ENCODE peak calls at places on chromosomes 11 and 22, in eight cellular contexts. D is HL-60, Q is ovary, V is endodermal cell, O is thoracic aorta, B is testis, N is brain microvascular endothelial cell, Z is colonic mucosa. G is an unnamed sample.

GRCh38 chr11:16880184-16880583 is 134.0 kb downstream of the PLEKHA7 start:
- DNase-seq in Q (no peak), V (no peak), Z (no peak), B (peak; percentile 56), O (no peak), D (no peak), N (no peak), G (no peak)

GRCh38 chr11:5620606-5621521 is 3.9 kb upstream of the TRIM34 start:
- DNase-seq in Q (no peak), D (no peak), O (no peak), N (peak; percentile 90), V (no peak), Z (peak; percentile 52), B (no peak), G (peak; percentile 19)

GRCh38 chr11:77372736-77373135 is 71.2 kb upstream of the GDPD4 start:
- DNase-seq in Q (no peak), D (no peak), N (no peak), B (no peak), Z (no peak), O (no peak), V (no peak), G (no peak)

GRCh38 chr11:91158297-91158696 is 935.4 kb upstream of the CHORDC1 start:
- DNase-seq in D (no peak), Q (no peak), N (no peak), B (no peak), Z (no peak), V (no peak), O (no peak), G (no peak)

GRCh38 chr11:126317681-126318641 is 14.1 kb downstream of the DCPS start:
- DNase-seq in V (no peak), O (no peak), B (peak; percentile 86), D (peak; percentile 47), N (peak; percentile 68), Z (peak; percentile 46), Q (peak; percentile 83), G (peak; percentile 34)

GRCh38 chr11:29184939-29185890 is 831.6 kb downstream of the KCNA4 start:
- DNase-seq in V (no peak), D (no peak), O (no peak), Z (no peak), N (peak; percentile 92), Q (no peak), B (no peak), G (no peak)

GRCh38 chr11:120258661-120259060 is 18.7 kb downstream of the POU2F3 start:
- DNase-seq in Q (no peak), D (no peak), O (no peak), N (no peak), V (peak; percentile 65), Z (no peak), B (no peak), G (no peak)

GRCh38 chr11:118916842-118917388 is 8.8 kb downstream of the BCL9L start:
- DNase-seq in D (no peak), Z (no peak), V (peak; percentile 96), Q (peak; percentile 86), N (peak; percentile 75), O (no peak), B (peak; percentile 87), G (peak; percentile 53)

GRCh38 chr11:130192845-130193267 is 33.3 kb downstream of the ST14 start:
- DNase-seq in B (peak; percentile 30), O (no peak), Z (no peak), D (no peak), V (no peak), N (no peak), Q (no peak), G (no peak)

GRCh38 chr11:14021738-14022137 is 59.2 kb downstream of the SPON1 start:
- DNase-seq in Z (no peak), D (no peak), N (no peak), B (no peak), V (no peak), Q (no peak), O (no peak), G (no peak)

GRCh38 chr11:64564947-64565889 is 25.8 kb upstream of the SLC22A12 start:
- DNase-seq in D (no peak), O (no peak), Z (no peak), B (no peak), Q (no peak), V (peak; percentile 88), N (no peak), G (no peak)

GRCh38 chr22:48334971-48335370 is 1492.7 kb downstream of the BRD1 start:
- DNase-seq in Q (no peak), B (no peak), V (no peak), N (no peak), Z (no peak), O (no peak), D (no peak), G (no peak)

GRCh38 chr11:1988667-1989317 is 8.8 kb downstream of the H19 start:
- DNase-seq in V (peak; percentile 10), Z (no peak), Q (peak; percentile 60), B (peak; percentile 12), O (no peak), D (no peak), N (no peak), G (no peak)

GRCh38 chr11:78740175-78741161 is 165.8 kb upstream of the NARS2 start:
- DNase-seq in D (no peak), V (no peak), Z (peak; percentile 37), B (no peak), O (no peak), N (no peak), Q (no peak), G (no peak)

GRCh38 chr11:14905104-14906033 is 13.3 kb upstream of the CYP2R1 start:
- DNase-seq in O (no peak), Q (peak; percentile 56), Z (peak; percentile 69), N (no peak), B (peak; percentile 88), V (peak; percentile 95), D (no peak), G (peak; percentile 60)

GRCh38 chr22:23237201-23237798 is 57.0 kb downstream of the BCR start:
- DNase-seq in O (no peak), V (peak; percentile 99), B (peak; percentile 88), Z (no peak), Q (peak; percentile 81), N (no peak), D (no peak), G (peak; percentile 59)

GRCh38 chr11:69874984-69875673 is 55.9 kb upstream of the FGF3 start:
- DNase-seq in V (peak; percentile 42), N (no peak), Z (no peak), B (no peak), O (no peak), Q (no peak), D (no peak), G (no peak)

GRCh38 chr11:106390078-106390477 is 312.6 kb downstream of the AASDHPPT start:
- DNase-seq in O (no peak), Q (no peak), Z (no peak), V (no peak), D (no peak), N (no peak), B (no peak), G (no peak)

GRCh38 chr11:100867601-100868000 is 180.5 kb downstream of the ARHGAP42 start:
- DNase-seq in O (no peak), V (no peak), D (no peak), Q (no peak), N (no peak), B (no peak), Z (no peak), G (no peak)

DNA sequence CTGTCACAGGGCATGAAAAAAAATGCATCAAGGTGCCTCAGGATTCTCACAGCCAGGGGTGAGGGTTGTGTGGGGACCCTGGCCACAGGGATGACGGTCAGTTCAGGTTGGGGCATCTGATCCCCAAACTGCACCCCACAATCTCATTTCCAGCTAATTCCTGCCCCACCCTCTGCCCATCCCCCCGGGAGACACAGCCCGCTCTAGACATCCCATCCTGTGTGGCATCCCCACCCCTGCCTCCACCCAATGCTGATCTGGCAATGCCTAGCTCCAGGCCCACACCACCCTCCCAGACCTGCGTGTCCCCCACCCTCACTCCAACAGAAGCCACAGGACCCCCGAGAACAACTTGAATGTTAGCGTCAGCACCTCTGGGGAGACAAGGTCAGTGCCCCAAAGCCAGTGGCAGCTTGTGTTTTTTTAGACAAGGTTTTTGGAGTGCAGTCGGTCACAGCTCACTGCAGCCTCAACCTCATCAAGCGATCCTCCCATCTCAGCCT is 25.3 kb downstream of the TSPAN4 start:
- DNase-seq in B (no peak), Z (no peak), D (no peak), O (no peak), V (no peak), N (no peak), Q (no peak), G (no peak)
- H3K4me3 ChIP-seq in B (no peak overlapping the region), Z (no peak overlapping the region), D (no peak overlapping the region), O (no peak overlapping the region), V (no peak overlapping the region), N (no peak overlapping the region), Q (no peak overlapping the region), G (no peak overlapping the region)

DNA sequence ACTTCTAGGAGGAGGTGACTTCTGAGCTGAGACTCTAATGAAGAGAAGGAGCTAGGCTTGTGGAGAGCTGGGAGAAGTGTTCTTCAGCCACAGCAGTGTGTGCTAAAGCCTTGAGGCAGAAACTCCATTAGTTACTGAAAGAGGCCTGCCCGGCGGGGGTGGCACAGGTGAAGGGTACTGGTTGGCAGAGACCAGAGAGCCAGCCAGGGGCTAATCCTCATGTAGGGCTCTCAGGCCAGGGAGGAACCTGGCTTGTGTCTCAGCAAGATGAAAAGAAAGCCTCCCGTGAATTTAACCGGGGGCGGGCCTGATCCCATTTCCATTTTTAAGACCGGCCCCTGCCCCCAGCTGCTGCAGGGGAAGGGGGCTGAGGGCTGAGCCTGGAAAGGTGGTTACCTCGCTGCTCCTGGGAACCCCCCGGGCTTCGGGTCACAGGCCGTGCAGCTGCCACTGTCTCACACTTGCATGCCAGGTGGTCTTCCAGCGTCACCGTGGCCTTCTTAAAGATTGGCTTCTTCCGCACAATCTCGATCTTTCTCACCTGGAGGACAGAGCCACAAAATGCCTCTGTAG is 15.0 kb downstream of the PDGFB start:
- DNase-seq in Z (no peak), V (no peak), O (no peak), N (no peak), D (no peak), B (no peak), Q (no peak), G (no peak)
- H3K27ac ChIP-seq in Z (no peak overlapping the region), V (peak overlapping the region; percentile 38), O (no peak overlapping the region), N (no peak overlapping the region), D (no peak overlapping the region), B (no peak overlapping the region), Q (no peak overlapping the region), G (no peak overlapping the region)

GRCh38 chr22:49632199-49633009 is 195.3 kb downstream of the BRD1 start:
- DNase-seq in V (peak; percentile 92), D (no peak), Z (peak; percentile 44), Q (peak; percentile 81), N (peak; percentile 33), B (peak; percentile 74), O (no peak), G (peak; percentile 56)
- TF ChIP-seq CTCF in V (peak; percentile 97), D (no peak), Z (peak; percentile 68), Q (peak; percentile 60), N (peak; percentile 88), B (peak; percentile 61), O (peak; percentile 56), G (peak; percentile 56)

DNA sequence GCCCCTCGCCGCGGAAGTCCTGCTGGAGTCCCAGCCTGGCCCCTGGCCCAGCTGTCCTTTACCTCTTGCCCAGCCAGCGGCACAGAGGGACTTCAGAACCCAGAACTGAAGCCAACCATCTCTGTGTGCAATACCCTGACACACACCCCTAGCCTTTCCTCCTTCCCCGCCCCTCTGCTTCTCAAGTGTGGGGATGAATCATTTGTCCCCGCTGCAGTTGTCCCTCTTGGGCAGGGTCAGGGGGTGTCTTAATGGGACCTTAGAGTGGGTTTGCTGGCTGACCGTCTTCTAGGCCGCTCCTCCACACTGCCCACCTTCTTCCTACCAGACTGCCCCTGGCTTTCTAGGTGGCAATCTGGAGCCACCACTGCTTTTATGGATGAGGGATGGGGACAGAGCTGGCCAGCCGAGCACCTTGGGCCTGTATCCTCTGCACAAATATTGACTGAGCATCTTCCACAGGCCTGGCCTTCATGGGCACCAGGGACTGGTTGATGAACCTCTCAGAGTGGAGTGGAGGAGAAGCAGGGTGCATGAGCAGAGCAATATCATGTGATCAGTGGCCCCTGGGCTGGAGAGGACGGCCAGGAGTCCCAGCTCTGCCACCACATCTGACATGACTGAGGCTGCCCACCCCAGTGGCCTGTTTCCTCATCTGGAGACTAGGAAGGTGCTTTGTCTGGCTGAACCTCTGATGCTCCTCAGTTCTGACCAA is 668 bp upstream of the CHST1 start:
- DNase-seq in Z (no peak), N (no peak), O (peak; percentile 28), D (no peak), Q (no peak), B (no peak), V (no peak), G (no peak)
- H3K4me3 ChIP-seq in Z (peak overlapping the region; percentile 46), N (no peak overlapping the region), O (peak overlapping the region; percentile 93), D (no peak overlapping the region), Q (peak overlapping the region; percentile 54), B (peak overlapping the region; percentile 52), V (no peak overlapping the region), G (peak overlapping the region; percentile 90)

G was measured in thyroid gland.